ENCODE peak calls at places on chromosomes 4 and X, in seven cellular contexts. K is T-helper 2 cell; U is SHP77; Y is stimulated activated CD4-positive, alpha-beta T cell treated with anti-CD3 and anti-CD28 coated beads, Interleukin-4, amount 100 ng/mL, for 4 hours; C is activated T-cell treated with anti-CD3 and anti-CD28 coated beads for 48 hours; O is aorta; S is mammary epithelial cell. H is an unnamed sample.

GRCh38 chr4:12873351-12873750 is 610.8 kb downstream of the RAB28 start:
- DNase-seq in K (no peak), U (no peak), Y (no peak), C (no peak), O (no peak), S (no peak), H (no peak)

GRCh38 chrX:19725545-19726102 is 161.8 kb downstream of the SH3KBP1 start:
- DNase-seq in K (no peak), U (no peak), Y (no peak), C (no peak), O (no peak), S (peak; percentile 82), H (no peak)

GRCh38 chr4:88286897-88287296 is 2.5 kb upstream of the PPM1K start:
- DNase-seq in K (no peak), U (no peak), Y (no peak), C (no peak), O (no peak), S (no peak), H (no peak)

GRCh38 chrX:24285082-24285481 is 28.8 kb downstream of the SUPT20HL2 start:
- DNase-seq in K (no peak), U (no peak), Y (no peak), C (no peak), O (no peak), S (no peak), H (no peak)

GRCh38 chr4:83618431-83618830 is 82.5 kb downstream of the GPAT3 start:
- DNase-seq in K (no peak), U (no peak), Y (no peak), C (no peak), O (no peak), S (peak; percentile 71), H (peak; percentile 54)

GRCh38 chr4:2598661-2599654 is 62.5 kb downstream of the FAM193A start:
- DNase-seq in K (no peak), U (no peak), Y (no peak), C (no peak), O (no peak), S (no peak), H (no peak)

GRCh38 chr4:163816494-163816893 is 322.0 kb downstream of the TMA16 start:
- DNase-seq in K (no peak), U (no peak), Y (no peak), C (no peak), O (no peak), S (no peak), H (no peak)

GRCh38 chr4:7055990-7056325 is 11.9 kb downstream of the GRPEL1 start:
- DNase-seq in K (no peak), U (no peak), Y (no peak), C (no peak), O (no peak), S (no peak), H (no peak)

GRCh38 chrX:151724563-151725337 is 8.9 kb downstream of the FATE1 start:
- DNase-seq in K (no peak), U (no peak), Y (no peak), C (no peak), O (peak; percentile 54), S (no peak), H (no peak)

GRCh38 chr4:83536649-83537352 is 893 bp downstream of the GPAT3 start:
- DNase-seq in K (no peak), U (no peak), Y (no peak), C (no peak), O (no peak), S (no peak), H (peak; percentile 65)

GRCh38 chr4:41865306-41865980 is 69.8 kb upstream of the TMEM33 start:
- DNase-seq in K (no peak), U (no peak), Y (no peak), C (no peak), O (peak; percentile 78), S (no peak), H (no peak)

GRCh38 chr4:70670332-70671014 is 4.2 kb upstream of the JCHAIN start:
- DNase-seq in K (no peak), U (no peak), Y (no peak), C (no peak), O (no peak), S (peak; percentile 33), H (no peak)